ENCODE peak calls at places on chromosomes 12 and 14, in ten cellular contexts. C is nucleus accumbens; T is glomerular endothelial cell; E is T-cell; N is COR-L47; V is ELF-1; S is activated gamma-delta T cell; O is activated CD4-positive, CD25-positive, alpha-beta regulatory T cell; K is T-helper 1 cell; F is RWPE1. H is an unnamed sample.

GRCh38 chr14:59627011-59627520 is 50.5 kb upstream of the CCDC175 start:
- DNase-seq in C (no peak), T (no peak), E (no peak), N (no peak), V (no peak), S (no peak), O (no peak), K (no peak), F (no peak), H (no peak)

GRCh38 chr14:23114120-23114458 is 5.0 kb downstream of the CEBPE start:
- DNase-seq in C (no peak), T (no peak), E (no peak), N (no peak), V (no peak), S (no peak), O (no peak), K (no peak), F (no peak), H (no peak)

GRCh38 chr14:21987937-21988336 is 314.3 kb upstream of the OR4E1 start:
- DNase-seq in C (no peak), T (no peak), E (no peak), N (no peak), V (peak; percentile 1), S (no peak), O (no peak), K (no peak), F (peak; percentile 20), H (no peak)

GRCh38 chr12:128644664-128645296 is 179.0 kb downstream of the SLC15A4 start:
- DNase-seq in C (no peak), T (no peak), E (no peak), N (peak; percentile 21), V (peak; percentile 68), S (no peak), O (no peak), K (no peak), F (no peak), H (peak; percentile 42)

GRCh38 chr12:124232654-124232987 is 62.3 kb upstream of the RFLNA start:
- DNase-seq in C (no peak), T (no peak), E (no peak), N (no peak), V (no peak), S (no peak), O (no peak), K (no peak), F (no peak), H (no peak)

GRCh38 chr12:77231548-77231947 is 166.2 kb upstream of the E2F7 start:
- DNase-seq in C (no peak), T (no peak), E (no peak), N (no peak), V (no peak), S (no peak), O (no peak), K (no peak), F (no peak), H (no peak)

GRCh38 chr12:27424631-27425230 is 21.8 kb upstream of the SMCO2 start:
- DNase-seq in C (no peak), T (peak; percentile 31), E (no peak), N (no peak), V (peak; percentile 15), S (no peak), O (no peak), K (no peak), F (peak; percentile 38), H (no peak)

GRCh38 chr14:67668559-67668958 is 5.9 kb downstream of the VTI1B start:
- DNase-seq in C (no peak), T (no peak), E (no peak), N (no peak), V (no peak), S (no peak), O (no peak), K (no peak), F (no peak), H (no peak)

GRCh38 chr12:29414368-29414767 is 33.4 kb upstream of the ERGIC2 start:
- DNase-seq in C (no peak), T (no peak), E (no peak), N (no peak), V (no peak), S (no peak), O (no peak), K (no peak), F (no peak), H (no peak)

GRCh38 chr12:19846561-19846960 is 407.3 kb downstream of the AEBP2 start:
- DNase-seq in C (no peak), T (no peak), E (no peak), N (no peak), V (no peak), S (no peak), O (no peak), K (no peak), F (peak; percentile 41), H (no peak)

GRCh38 chr12:108967869-108968540 is 52.9 kb downstream of the SVOP start:
- DNase-seq in C (no peak), T (no peak), E (no peak), N (peak; percentile 3), V (peak; percentile 48), S (no peak), O (no peak), K (no peak), F (peak; percentile 9), H (peak; percentile 10)

GRCh38 chr14:59484611-59485174 is 376 bp downstream of the JKAMP start:
- DNase-seq in C (no peak), T (no peak), E (no peak), N (peak; percentile 35), V (no peak), S (no peak), O (no peak), K (no peak), F (no peak), H (no peak)

GRCh38 chr12:13489246-13489645 is 292.7 kb downstream of the EMP1 start:
- DNase-seq in C (no peak), T (no peak), E (no peak), N (no peak), V (no peak), S (no peak), O (no peak), K (no peak), F (no peak), H (no peak)

GRCh38 chr14:20754308-20754707 is 8.6 kb downstream of the EDDM3A start:
- DNase-seq in C (no peak), T (no peak), E (no peak), N (no peak), V (no peak), S (no peak), O (no peak), K (no peak), F (no peak), H (no peak)

GRCh38 chr14:67722293-67722692 is 20.6 kb downstream of the RDH12 start:
- DNase-seq in C (peak; percentile 41), T (no peak), E (no peak), N (no peak), V (peak; percentile 55), S (no peak), O (no peak), K (no peak), F (no peak), H (no peak)

GRCh38 chr14:55131782-55132181 is 2.7 kb downstream of the LGALS3 start:
- DNase-seq in C (no peak), T (no peak), E (no peak), N (no peak), V (no peak), S (no peak), O (no peak), K (no peak), F (no peak), H (no peak)

GRCh38 chr12:96155181-96155580 is 39.0 kb upstream of the ELK3 start:
- DNase-seq in C (no peak), T (no peak), E (no peak), N (no peak), V (no peak), S (no peak), O (no peak), K (no peak), F (no peak), H (no peak)

GRCh38 chr12:48901278-48901677 is 24.0 kb downstream of the FKBP11 start:
- DNase-seq in C (no peak), T (no peak), E (no peak), N (no peak), V (no peak), S (no peak), O (no peak), K (no peak), F (no peak), H (no peak)

GRCh38 chr14:104201496-104201895 is 63.1 kb downstream of the KIF26A start:
- DNase-seq in C (no peak), T (no peak), E (no peak), N (no peak), V (no peak), S (no peak), O (no peak), K (no peak), F (no peak), H (no peak)

GRCh38 chr14:54815016-54815415 is 87.6 kb downstream of the GCH1 start:
- DNase-seq in C (no peak), T (no peak), E (no peak), N (no peak), V (no peak), S (no peak), O (no peak), K (no peak), F (no peak), H (no peak)

GRCh38 chr14:71712478-71712877 is 219.8 kb upstream of the RGS6 start:
- DNase-seq in C (no peak), T (no peak), E (no peak), N (no peak), V (no peak), S (no peak), O (no peak), K (no peak), F (no peak), H (no peak)

GRCh38 chr14:25869854-25870253 is 728.0 kb downstream of the NOVA1 start:
- DNase-seq in C (no peak), T (no peak), E (no peak), N (no peak), V (no peak), S (no peak), O (no peak), K (no peak), F (no peak), H (no peak)

GRCh38 chr12:57016348-57016747 is at the start of gene TAC3:
- DNase-seq in C (no peak), T (no peak), E (no peak), N (no peak), V (peak; percentile 47), S (no peak), O (no peak), K (no peak), F (no peak), H (no peak)

GRCh38 chr14:56023681-56024080 is 94.5 kb upstream of the PELI2 start:
- DNase-seq in C (no peak), T (no peak), E (no peak), N (no peak), V (no peak), S (no peak), O (no peak), K (no peak), F (no peak), H (no peak)

GRCh38 chr14:52054678-52055077 is 14.2 kb downstream of the NID2 start:
- DNase-seq in C (no peak), T (no peak), E (no peak), N (no peak), V (no peak), S (no peak), O (no peak), K (no peak), F (no peak), H (no peak)

GRCh38 chr12:98352218-98352811 is 163.1 kb upstream of the TMPO start:
- DNase-seq in C (no peak), T (peak; percentile 50), E (no peak), N (no peak), V (no peak), S (no peak), O (no peak), K (no peak), F (peak; percentile 84), H (no peak)

GRCh38 chr12:64682572-64683277 is 72.4 kb downstream of the RASSF3 start:
- DNase-seq in C (peak; percentile 1), T (no peak), E (peak; percentile 22), N (peak; percentile 83), V (peak; percentile 83), S (no peak), O (no peak), K (no peak), F (no peak), H (no peak)

GRCh38 chr12:91722072-91722471 is 423.6 kb downstream of the BTG1 start:
- DNase-seq in C (no peak), T (no peak), E (no peak), N (no peak), V (no peak), S (no peak), O (no peak), K (no peak), F (peak; percentile 8), H (no peak)

H was measured in NCI-H1417.